ENCODE peak calls at places on chromosomes 11 and 22, in eight cellular contexts. P, A, D, N, Y, B, O and X are unnamed samples.

GRCh38 chr22:32701021-32701420 is 100.5 kb upstream of the TIMP3 start:
- DNase-seq in A (no peak), N (no peak), P (peak; percentile 56), O (no peak), Y (peak; percentile 37), B (peak; percentile 79), D (no peak), X (no peak)

GRCh38 chr11:69892986-69893555 is 73.9 kb upstream of the FGF3 start:
- DNase-seq in P (no peak), Y (no peak), N (no peak), B (no peak), O (peak; percentile 36), A (no peak), D (peak; percentile 57), X (no peak)

GRCh38 chr11:65386307-65387081 is at the start of gene FRMD8:
- DNase-seq in A (peak; percentile 95), Y (peak; percentile 71), D (peak; percentile 88), N (peak; percentile 97), P (peak; percentile 81), O (peak; percentile 97), B (peak; percentile 69), X (peak; percentile 77)

GRCh38 chr11:134850566-134850965 is 438.5 kb upstream of the B3GAT1 start:
- DNase-seq in B (no peak), D (no peak), P (no peak), Y (no peak), N (no peak), O (no peak), A (no peak), X (no peak)

GRCh38 chr22:43901976-43902643 is 10.3 kb upstream of the PNPLA5 start:
- DNase-seq in B (peak; percentile 89), N (no peak), A (no peak), Y (peak; percentile 97), O (no peak), P (no peak), D (no peak), X (peak; percentile 64)

GRCh38 chr11:10727259-10727851 is 23.7 kb upstream of the CTR9 start:
- DNase-seq in P (no peak), O (no peak), N (no peak), D (no peak), B (peak; percentile 53), Y (peak; percentile 77), A (no peak), X (no peak)

GRCh38 chr11:77695417-77695816 is 57.8 kb upstream of the CLNS1A start:
- DNase-seq in O (no peak), N (no peak), B (no peak), Y (no peak), D (no peak), P (no peak), A (no peak), X (no peak)

GRCh38 chr22:47012589-47013365 is 250.3 kb downstream of the TBC1D22A start:
- DNase-seq in A (no peak), D (no peak), P (no peak), O (no peak), Y (peak; percentile 77), N (peak; percentile 43), B (no peak), X (no peak)

GRCh38 chr11:82733444-82734119 is at the start of gene FAM181B:
- DNase-seq in Y (no peak), P (peak; percentile 32), A (peak; percentile 72), B (peak; percentile 17), D (peak; percentile 33), O (peak; percentile 71), N (peak; percentile 72), X (peak; percentile 13)

GRCh38 chr22:32603651-32604540 is 129.3 kb downstream of the FBXO7 start:
- DNase-seq in B (no peak), O (no peak), A (no peak), P (no peak), N (no peak), D (no peak), Y (no peak), X (no peak)

GRCh38 chr11:120786206-120786735 is 237.6 kb upstream of the TBCEL start:
- DNase-seq in P (no peak), A (no peak), O (no peak), N (no peak), B (no peak), Y (no peak), D (no peak), X (no peak)
- TF ChIP-seq CTCF in P (no peak), A (no peak), O (no peak), N (no peak), B (no peak), Y (no peak), D (no peak), X (no peak)

GRCh38 chr11:27642954-27643353 is 57.3 kb downstream of the BDNF start:
- DNase-seq in A (no peak), Y (no peak), B (no peak), P (no peak), O (no peak), D (no peak), N (no peak), X (no peak)
- TF ChIP-seq CTCF in A (no peak), Y (peak; percentile 23), B (no peak), P (no peak), O (no peak), D (no peak), N (no peak), X (no peak)

GRCh38 chr22:38549106-38549884 is 20.7 kb downstream of the DMC1 start:
- DNase-seq in Y (no peak), A (no peak), P (peak; percentile 34), D (peak; percentile 42), B (no peak), O (no peak), N (no peak), X (no peak)

GRCh38 chr22:38554281-38554680 is 15.7 kb downstream of the DMC1 start:
- DNase-seq in D (no peak), A (no peak), O (no peak), N (no peak), Y (peak; percentile 83), B (peak; percentile 91), P (peak; percentile 8), X (peak; percentile 8)
- TF ChIP-seq CTCF in D (no peak), A (no peak), O (no peak), N (no peak), Y (no peak), B (no peak), P (no peak), X (no peak)

DNA sequence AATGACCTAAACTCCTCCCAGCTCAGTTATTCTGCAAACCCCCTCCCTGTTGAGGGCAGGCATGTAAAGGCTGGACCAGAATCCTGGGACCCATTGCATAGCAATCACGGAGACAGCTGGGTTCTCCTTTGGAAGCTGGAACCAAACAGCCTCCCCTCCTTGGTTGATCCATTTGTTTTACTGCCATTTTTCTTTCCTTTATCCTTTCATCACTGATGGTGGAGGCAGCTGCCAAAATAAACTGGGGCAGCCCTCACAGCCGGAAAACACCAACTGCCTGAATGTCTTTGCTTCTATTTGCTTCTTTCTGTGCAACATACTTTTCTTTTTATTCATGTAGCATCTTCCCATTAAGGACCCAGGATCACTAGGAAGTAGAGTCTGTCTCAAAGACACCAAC is 150.0 kb upstream of the SYT13 start:
- DNase-seq in N (no peak), B (no peak), Y (no peak), A (no peak), O (no peak), D (no peak), P (no peak), X (no peak)
- TF ChIP-seq CTCF in N (no peak), B (no peak), Y (no peak), A (no peak), O (no peak), D (no peak), P (no peak), X (no peak)

GRCh38 chr11:62732830-62733229 is 4.5 kb downstream of the TTC9C start:
- DNase-seq in A (no peak), N (no peak), Y (peak; percentile 36), O (no peak), P (peak; percentile 41), B (peak; percentile 72), D (no peak), X (peak; percentile 53)
- TF ChIP-seq CTCF in A (no peak), N (no peak), Y (peak; percentile 28), O (no peak), P (no peak), B (peak; percentile 31), D (no peak), X (peak; percentile 13)

GRCh38 chr22:23082534-23083314 is 12.4 kb downstream of the GNAZ start:
- DNase-seq in O (no peak), N (no peak), D (no peak), Y (no peak), P (no peak), B (no peak), A (no peak), X (no peak)

GRCh38 chr22:23085785-23086184 is 15.5 kb downstream of the GNAZ start:
- DNase-seq in B (no peak), N (no peak), Y (no peak), P (no peak), D (no peak), A (no peak), O (no peak), X (no peak)

GRCh38 chr22:23085351-23085671 is 15.0 kb downstream of the GNAZ start:
- DNase-seq in Y (no peak), O (no peak), B (no peak), D (no peak), A (no peak), P (no peak), N (no peak), X (no peak)

GRCh38 chr22:23084453-23085350 is 14.4 kb downstream of the GNAZ start:
- DNase-seq in Y (no peak), P (no peak), A (no peak), B (no peak), D (no peak), O (no peak), N (no peak), X (no peak)

GRCh38 chr22:23083315-23084021 is 13.1 kb downstream of the GNAZ start:
- DNase-seq in A (no peak), P (no peak), Y (no peak), B (no peak), N (no peak), D (no peak), O (no peak), X (no peak)
- TF ChIP-seq CTCF in A (no peak), P (no peak), Y (no peak), B (no peak), N (no peak), D (no peak), O (no peak), X (no peak)